ENCODE peak calls at places on chromosomes 4 and X, in ten cellular contexts. One of them, this sample, is unnamed.

GRCh38 chrX:38151426-38151825 is 69.2 kb downstream of the SRPX start:
- DNase-seq in adipocyte: no peak
- DNase-seq in germinal center: no peak
- DNase-seq in activated CD4-positive, CD25-positive, alpha-beta regulatory T cell: no peak
- DNase-seq in anterior cingulate cortex: no peak
- DNase-seq in smooth muscle cell of the brain vasculature: no peak
- DNase-seq in ovary: no peak
- DNase-seq in NCI-H774: no peak
- DNase-seq in adrenal gland: no peak
- DNase-seq in SK-N-DZ: no peak
- DNase-seq in this sample: no peak

GRCh38 chr4:129526812-129527211 is 430.9 kb downstream of the C4orf33 start:
- DNase-seq in adipocyte: peak; percentile 34
- DNase-seq in germinal center: no peak
- DNase-seq in activated CD4-positive, CD25-positive, alpha-beta regulatory T cell: no peak
- DNase-seq in anterior cingulate cortex: no peak
- DNase-seq in smooth muscle cell of the brain vasculature: no peak
- DNase-seq in ovary: no peak
- DNase-seq in NCI-H774: no peak
- DNase-seq in adrenal gland: no peak
- DNase-seq in SK-N-DZ: peak; percentile 9
- DNase-seq in this sample: no peak

GRCh38 chrX:133544105-133544504 is 128.8 kb upstream of the GPC4 start:
- DNase-seq in adipocyte: peak; percentile 65
- DNase-seq in germinal center: no peak
- DNase-seq in activated CD4-positive, CD25-positive, alpha-beta regulatory T cell: no peak
- DNase-seq in anterior cingulate cortex: no peak
- DNase-seq in smooth muscle cell of the brain vasculature: no peak
- DNase-seq in ovary: no peak
- DNase-seq in NCI-H774: no peak
- DNase-seq in adrenal gland: no peak
- DNase-seq in SK-N-DZ: no peak
- DNase-seq in this sample: peak; percentile 55

GRCh38 chr4:121370729-121371325 is 10.0 kb downstream of the QRFPR start:
- DNase-seq in adipocyte: peak; percentile 80
- DNase-seq in germinal center: peak; percentile 12
- DNase-seq in activated CD4-positive, CD25-positive, alpha-beta regulatory T cell: no peak
- DNase-seq in anterior cingulate cortex: no peak
- DNase-seq in smooth muscle cell of the brain vasculature: peak; percentile 37
- DNase-seq in ovary: no peak
- DNase-seq in NCI-H774: peak; percentile 13
- DNase-seq in adrenal gland: peak; percentile 43
- DNase-seq in SK-N-DZ: peak; percentile 3
- DNase-seq in this sample: peak; percentile 40

GRCh38 chr4:150217192-150217591 is 138.9 kb downstream of the DCLK2 start:
- DNase-seq in adipocyte: peak; percentile 71
- DNase-seq in germinal center: no peak
- DNase-seq in activated CD4-positive, CD25-positive, alpha-beta regulatory T cell: no peak
- DNase-seq in anterior cingulate cortex: peak; percentile 29
- DNase-seq in smooth muscle cell of the brain vasculature: no peak
- DNase-seq in ovary: no peak
- DNase-seq in NCI-H774: no peak
- DNase-seq in adrenal gland: no peak
- DNase-seq in SK-N-DZ: peak; percentile 9
- DNase-seq in this sample: no peak

GRCh38 chr4:30924521-30924920 is 204.4 kb downstream of the PCDH7 start:
- DNase-seq in adipocyte: peak; percentile 66
- DNase-seq in germinal center: no peak
- DNase-seq in activated CD4-positive, CD25-positive, alpha-beta regulatory T cell: no peak
- DNase-seq in anterior cingulate cortex: no peak
- DNase-seq in smooth muscle cell of the brain vasculature: no peak
- DNase-seq in ovary: no peak
- DNase-seq in NCI-H774: no peak
- DNase-seq in adrenal gland: no peak
- DNase-seq in SK-N-DZ: no peak
- DNase-seq in this sample: no peak

GRCh38 chr4:52093466-52093865 is 42.4 kb downstream of the SPATA18 start:
- DNase-seq in adipocyte: peak; percentile 32
- DNase-seq in germinal center: no peak
- DNase-seq in activated CD4-positive, CD25-positive, alpha-beta regulatory T cell: no peak
- DNase-seq in anterior cingulate cortex: no peak
- DNase-seq in smooth muscle cell of the brain vasculature: no peak
- DNase-seq in ovary: no peak
- DNase-seq in NCI-H774: no peak
- DNase-seq in adrenal gland: no peak
- DNase-seq in SK-N-DZ: no peak
- DNase-seq in this sample: no peak

GRCh38 chrX:37906357-37906756 is 59.0 kb upstream of the DYNLT3 start:
- DNase-seq in adipocyte: no peak
- DNase-seq in germinal center: no peak
- DNase-seq in activated CD4-positive, CD25-positive, alpha-beta regulatory T cell: no peak
- DNase-seq in anterior cingulate cortex: no peak
- DNase-seq in smooth muscle cell of the brain vasculature: no peak
- DNase-seq in ovary: no peak
- DNase-seq in NCI-H774: no peak
- DNase-seq in adrenal gland: no peak
- DNase-seq in SK-N-DZ: no peak
- DNase-seq in this sample: no peak

GRCh38 chr4:24778427-24779225 is 16.7 kb upstream of the SOD3 start:
- DNase-seq in adipocyte: peak; percentile 98
- DNase-seq in germinal center: no peak
- DNase-seq in activated CD4-positive, CD25-positive, alpha-beta regulatory T cell: no peak
- DNase-seq in anterior cingulate cortex: no peak
- DNase-seq in smooth muscle cell of the brain vasculature: peak; percentile 62
- DNase-seq in ovary: peak; percentile 66
- DNase-seq in NCI-H774: no peak
- DNase-seq in adrenal gland: no peak
- DNase-seq in SK-N-DZ: no peak
- DNase-seq in this sample: peak; percentile 42

GRCh38 chr4:40199999-40200880 is 3.4 kb downstream of the RHOH start:
- DNase-seq in adipocyte: no peak
- DNase-seq in germinal center: no peak
- DNase-seq in activated CD4-positive, CD25-positive, alpha-beta regulatory T cell: peak; percentile 29
- DNase-seq in anterior cingulate cortex: no peak
- DNase-seq in smooth muscle cell of the brain vasculature: no peak
- DNase-seq in ovary: no peak
- DNase-seq in NCI-H774: no peak
- DNase-seq in adrenal gland: no peak
- DNase-seq in SK-N-DZ: no peak
- DNase-seq in this sample: peak; percentile 22

GRCh38 chrX:140762061-140762460 is 52.5 kb downstream of the LINC00632 start:
- DNase-seq in adipocyte: peak; percentile 85
- DNase-seq in germinal center: peak; percentile 1
- DNase-seq in activated CD4-positive, CD25-positive, alpha-beta regulatory T cell: no peak
- DNase-seq in anterior cingulate cortex: no peak
- DNase-seq in smooth muscle cell of the brain vasculature: no peak
- DNase-seq in ovary: no peak
- DNase-seq in NCI-H774: peak; percentile 11
- DNase-seq in adrenal gland: peak; percentile 37
- DNase-seq in SK-N-DZ: peak; percentile 37
- DNase-seq in this sample: peak; percentile 25

GRCh38 chr4:172982151-172982590 is 186.4 kb upstream of the GALNT7 start:
- DNase-seq in adipocyte: peak; percentile 75
- DNase-seq in germinal center: no peak
- DNase-seq in activated CD4-positive, CD25-positive, alpha-beta regulatory T cell: no peak
- DNase-seq in anterior cingulate cortex: no peak
- DNase-seq in smooth muscle cell of the brain vasculature: peak; percentile 85
- DNase-seq in ovary: no peak
- DNase-seq in NCI-H774: no peak
- DNase-seq in adrenal gland: no peak
- DNase-seq in SK-N-DZ: no peak
- DNase-seq in this sample: no peak

GRCh38 chr4:1339489-1339888 is 7.5 kb upstream of the UVSSA start:
- DNase-seq in adipocyte: no peak
- DNase-seq in germinal center: no peak
- DNase-seq in activated CD4-positive, CD25-positive, alpha-beta regulatory T cell: no peak
- DNase-seq in anterior cingulate cortex: no peak
- DNase-seq in smooth muscle cell of the brain vasculature: no peak
- DNase-seq in ovary: no peak
- DNase-seq in NCI-H774: no peak
- DNase-seq in adrenal gland: no peak
- DNase-seq in SK-N-DZ: no peak
- DNase-seq in this sample: no peak

GRCh38 chr4:183244506-183244905 is 75.6 kb downstream of the CLDN22 start:
- DNase-seq in adipocyte: no peak
- DNase-seq in germinal center: no peak
- DNase-seq in activated CD4-positive, CD25-positive, alpha-beta regulatory T cell: no peak
- DNase-seq in anterior cingulate cortex: no peak
- DNase-seq in smooth muscle cell of the brain vasculature: no peak
- DNase-seq in ovary: no peak
- DNase-seq in NCI-H774: no peak
- DNase-seq in adrenal gland: no peak
- DNase-seq in SK-N-DZ: no peak
- DNase-seq in this sample: no peak

GRCh38 chr4:163121689-163122088 is 45.0 kb downstream of the NAF1 start:
- DNase-seq in adipocyte: peak; percentile 40
- DNase-seq in germinal center: no peak
- DNase-seq in activated CD4-positive, CD25-positive, alpha-beta regulatory T cell: no peak
- DNase-seq in anterior cingulate cortex: no peak
- DNase-seq in smooth muscle cell of the brain vasculature: no peak
- DNase-seq in ovary: no peak
- DNase-seq in NCI-H774: no peak
- DNase-seq in adrenal gland: no peak
- DNase-seq in SK-N-DZ: no peak
- DNase-seq in this sample: no peak

GRCh38 chr4:98383431-98384106 is 122.4 kb downstream of the RAP1GDS1 start:
- DNase-seq in adipocyte: no peak
- DNase-seq in germinal center: no peak
- DNase-seq in activated CD4-positive, CD25-positive, alpha-beta regulatory T cell: no peak
- DNase-seq in anterior cingulate cortex: no peak
- DNase-seq in smooth muscle cell of the brain vasculature: no peak
- DNase-seq in ovary: no peak
- DNase-seq in NCI-H774: no peak
- DNase-seq in adrenal gland: no peak
- DNase-seq in SK-N-DZ: no peak
- DNase-seq in this sample: no peak

GRCh38 chr4:143382539-143382938 is 45.9 kb downstream of the GAB1 start:
- DNase-seq in adipocyte: peak; percentile 44
- DNase-seq in germinal center: no peak
- DNase-seq in activated CD4-positive, CD25-positive, alpha-beta regulatory T cell: no peak
- DNase-seq in anterior cingulate cortex: no peak
- DNase-seq in smooth muscle cell of the brain vasculature: no peak
- DNase-seq in ovary: no peak
- DNase-seq in NCI-H774: no peak
- DNase-seq in adrenal gland: no peak
- DNase-seq in SK-N-DZ: no peak
- DNase-seq in this sample: no peak

GRCh38 chrX:120236676-120237460 is 13.7 kb upstream of the ZBTB33 start:
- DNase-seq in adipocyte: no peak
- DNase-seq in germinal center: no peak
- DNase-seq in activated CD4-positive, CD25-positive, alpha-beta regulatory T cell: no peak
- DNase-seq in anterior cingulate cortex: no peak
- DNase-seq in smooth muscle cell of the brain vasculature: no peak
- DNase-seq in ovary: no peak
- DNase-seq in NCI-H774: no peak
- DNase-seq in adrenal gland: no peak
- DNase-seq in SK-N-DZ: no peak
- DNase-seq in this sample: no peak

GRCh38 chr4:5827108-5828004 is 65.5 kb downstream of the CRMP1 start:
- DNase-seq in adipocyte: no peak
- DNase-seq in germinal center: no peak
- DNase-seq in activated CD4-positive, CD25-positive, alpha-beta regulatory T cell: no peak
- DNase-seq in anterior cingulate cortex: no peak
- DNase-seq in smooth muscle cell of the brain vasculature: no peak
- DNase-seq in ovary: no peak
- DNase-seq in NCI-H774: no peak
- DNase-seq in adrenal gland: no peak
- DNase-seq in SK-N-DZ: no peak
- DNase-seq in this sample: no peak

GRCh38 chrX:152170621-152171020 is 32.2 kb upstream of the MAGEA10 start:
- DNase-seq in adipocyte: no peak
- DNase-seq in germinal center: no peak
- DNase-seq in activated CD4-positive, CD25-positive, alpha-beta regulatory T cell: no peak
- DNase-seq in anterior cingulate cortex: no peak
- DNase-seq in smooth muscle cell of the brain vasculature: no peak
- DNase-seq in ovary: no peak
- DNase-seq in NCI-H774: no peak
- DNase-seq in adrenal gland: no peak
- DNase-seq in SK-N-DZ: no peak
- DNase-seq in this sample: no peak

GRCh38 chr4:28287837-28288236 is 1427.2 kb downstream of the STIM2 start:
- DNase-seq in adipocyte: peak; percentile 92
- DNase-seq in germinal center: no peak
- DNase-seq in activated CD4-positive, CD25-positive, alpha-beta regulatory T cell: no peak
- DNase-seq in anterior cingulate cortex: no peak
- DNase-seq in smooth muscle cell of the brain vasculature: peak; percentile 37
- DNase-seq in ovary: no peak
- DNase-seq in NCI-H774: no peak
- DNase-seq in adrenal gland: no peak
- DNase-seq in SK-N-DZ: no peak
- DNase-seq in this sample: no peak

GRCh38 chr4:2091990-2092652 is 33.0 kb downstream of the NAT8L start:
- DNase-seq in adipocyte: no peak
- DNase-seq in germinal center: no peak
- DNase-seq in activated CD4-positive, CD25-positive, alpha-beta regulatory T cell: no peak
- DNase-seq in anterior cingulate cortex: no peak
- DNase-seq in smooth muscle cell of the brain vasculature: no peak
- DNase-seq in ovary: no peak
- DNase-seq in NCI-H774: no peak
- DNase-seq in adrenal gland: no peak
- DNase-seq in SK-N-DZ: no peak
- DNase-seq in this sample: peak; percentile 7

This sample was measured in mucosa of gallbladder.